ENCODE peak calls at places on chromosomes 2 and 18, in six cellular contexts. R, O, Y, V, F and D are unnamed samples.

GRCh38 chr2:226790006-226790405 is 9.6 kb downstream of the IRS1 start:
- DNase-seq in Y (no peak), V (no peak), O (no peak), R (no peak), F (no peak), D (no peak)

GRCh38 chr2:106581755-106582430 is 94.7 kb downstream of the CD8B2 start:
- DNase-seq in F (peak), V (peak), O (peak), Y (no peak), R (peak), D (peak)

GRCh38 chr2:174719016-174719415 is 45.3 kb downstream of the CHRNA1 start:
- DNase-seq in O (no peak), Y (no peak), V (no peak), R (no peak), F (no peak), D (no peak)

GRCh38 chr2:11416931-11417330 is 49.0 kb downstream of the E2F6 start:
- DNase-seq in F (no peak), V (no peak), R (no peak), Y (no peak), O (no peak), D (no peak)

GRCh38 chr2:223439184-223439583 is 163.0 kb downstream of the SCG2 start:
- DNase-seq in F (no peak), O (no peak), Y (no peak), R (no peak), V (no peak), D (no peak)

GRCh38 chr2:222805591-222806304 is 55.1 kb upstream of the ACSL3 start:
- DNase-seq in V (no peak), R (no peak), Y (no peak), O (no peak), F (no peak), D (no peak)

GRCh38 chr18:79576686-79577351 is 102.8 kb upstream of the CTDP1 start:
- DNase-seq in F (peak), Y (peak), O (peak), R (peak), V (no peak), D (no peak)

GRCh38 chr2:212540356-212540755 is 1.8 kb upstream of the ERBB4 start:
- DNase-seq in R (no peak), O (no peak), V (no peak), F (no peak), Y (no peak), D (no peak)

GRCh38 chr2:195575879-195576391 is 81.1 kb upstream of the SLC39A10 start:
- DNase-seq in V (peak), R (no peak), Y (no peak), F (peak), O (no peak), D (peak)

GRCh38 chr2:52976132-52976949 is 791.3 kb upstream of the CHAC2 start:
- DNase-seq in V (peak), R (peak), O (peak), F (peak), Y (no peak), D (no peak)

GRCh38 chr2:150020937-150021673 is 433.5 kb upstream of the MMADHC start:
- DNase-seq in R (no peak), O (no peak), F (no peak), Y (no peak), V (no peak), D (no peak)

GRCh38 chr2:225091336-225091735 is 49.1 kb upstream of the DOCK10 start:
- DNase-seq in V (peak), F (peak), R (no peak), O (no peak), Y (no peak), D (peak)

GRCh38 chr2:108492364-108492763 is 41.9 kb upstream of the LIMS1 start:
- DNase-seq in O (no peak), R (no peak), Y (no peak), F (peak), V (peak), D (peak)

GRCh38 chr18:13288509-13289138 is 70.1 kb downstream of the LDLRAD4 start:
- DNase-seq in R (no peak), V (no peak), Y (no peak), O (no peak), F (no peak), D (no peak)

GRCh38 chr2:46267616-46268015 is 29.6 kb upstream of the EPAS1 start:
- DNase-seq in O (no peak), V (no peak), Y (no peak), R (no peak), F (peak), D (no peak)

GRCh38 chr2:46258937-46259781 is 38.0 kb upstream of the EPAS1 start:
- DNase-seq in R (no peak), V (no peak), F (no peak), Y (no peak), O (no peak), D (no peak)

GRCh38 chr2:23042176-23042909 is 342.6 kb upstream of the KLHL29 start:
- DNase-seq in Y (no peak), O (no peak), F (no peak), V (no peak), R (no peak), D (no peak)

GRCh38 chr2:240155080-240156025 is 14.9 kb upstream of the OTOS start:
- DNase-seq in R (no peak), Y (no peak), V (no peak), F (peak), O (no peak), D (no peak)

DNA sequence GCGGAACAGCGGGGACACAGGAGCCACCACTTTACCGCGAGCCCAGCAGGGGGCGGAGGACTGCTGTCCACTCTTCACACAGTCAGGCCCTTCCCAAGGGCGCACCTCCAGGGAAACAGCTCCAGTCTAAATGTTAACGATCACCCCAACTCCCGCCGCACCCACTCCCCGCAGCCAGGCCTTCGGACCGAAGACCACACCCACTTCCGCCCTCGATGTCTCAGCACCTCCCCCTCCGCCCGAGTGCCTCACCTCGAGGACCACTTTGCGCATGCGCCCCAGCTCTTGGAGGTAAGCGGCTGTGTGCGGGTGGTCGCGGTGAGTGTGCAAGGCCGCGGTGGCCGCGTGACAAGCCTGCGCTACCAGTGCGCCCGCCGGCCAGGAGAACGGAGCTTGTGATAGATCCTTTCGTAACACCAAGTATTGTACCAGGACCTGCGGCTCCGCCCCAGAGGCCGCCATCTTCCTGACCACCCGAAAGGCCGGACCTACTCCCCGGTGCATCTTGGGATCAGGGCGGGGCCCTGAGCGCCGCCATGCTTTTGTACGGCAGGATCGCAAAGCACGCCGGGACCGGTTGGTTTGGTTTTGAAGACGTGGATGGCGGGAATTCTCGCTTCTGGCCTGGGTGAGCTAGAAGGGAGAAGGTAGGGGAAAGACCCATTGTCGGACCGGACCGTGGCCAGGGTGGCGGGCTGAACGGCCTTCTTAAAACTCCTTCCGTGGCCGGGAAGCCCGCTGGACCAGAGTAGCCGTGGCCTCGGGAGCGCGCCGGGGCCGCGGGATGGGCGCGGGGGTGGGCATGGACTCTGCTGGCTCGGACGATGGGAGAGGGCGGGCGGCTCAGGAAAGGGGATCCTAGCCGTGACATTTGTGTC is at the start of the genes CENPO and PTRHD1:
- DNase-seq in O (peak), F (peak), R (peak), V (peak), Y (peak), D (peak)
- TF ChIP-seq POLR2A in O (peak), F (peak), R (peak), V (peak), Y (peak), D (peak)

GRCh38 chr2:68363731-68364130 is 1.4 kb upstream of the PLEK start:
- DNase-seq in Y (no peak), R (no peak), F (no peak), O (no peak), V (no peak), D (no peak)

GRCh38 chr2:68368657-68369339 is 3.7 kb downstream of the PLEK start:
- DNase-seq in R (no peak), V (no peak), F (peak), Y (no peak), O (no peak), D (peak)

GRCh38 chr2:68367918-68368656 is 3.0 kb downstream of the PLEK start:
- DNase-seq in V (no peak), O (no peak), F (no peak), R (no peak), Y (no peak), D (no peak)

GRCh38 chr2:68365087-68365486 is at the start of gene PLEK:
- DNase-seq in V (no peak), Y (peak), O (peak), F (no peak), R (no peak), D (no peak)

DNA sequence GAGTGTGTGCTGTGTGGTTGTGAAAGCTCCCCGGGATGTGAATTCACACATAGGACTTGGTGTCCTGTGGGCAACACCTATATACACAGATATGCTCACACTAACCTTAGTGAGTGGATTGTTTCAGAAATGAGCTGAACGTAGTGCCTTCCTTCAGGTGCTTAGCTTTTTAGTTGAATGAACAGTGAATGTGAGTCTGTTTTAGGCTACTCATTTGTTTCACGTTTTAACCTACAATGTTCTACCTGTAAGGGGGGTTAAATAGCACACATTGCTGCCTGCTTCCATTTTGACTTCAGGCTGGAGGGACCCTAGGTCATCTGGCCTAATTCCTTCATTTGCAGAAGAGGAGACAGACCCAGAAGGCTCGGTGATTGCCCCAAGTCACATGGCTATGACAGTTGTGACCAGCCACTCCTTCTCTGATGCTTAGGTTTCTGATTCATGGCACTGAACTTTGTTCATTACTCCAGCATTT is 1.0 kb downstream of the PLEK start:
- DNase-seq in O (no peak), R (no peak), F (no peak), Y (no peak), V (no peak), D (no peak)
- TF ChIP-seq POLR2A in O (no peak), R (no peak), F (no peak), Y (no peak), V (no peak), D (no peak)

DNA sequence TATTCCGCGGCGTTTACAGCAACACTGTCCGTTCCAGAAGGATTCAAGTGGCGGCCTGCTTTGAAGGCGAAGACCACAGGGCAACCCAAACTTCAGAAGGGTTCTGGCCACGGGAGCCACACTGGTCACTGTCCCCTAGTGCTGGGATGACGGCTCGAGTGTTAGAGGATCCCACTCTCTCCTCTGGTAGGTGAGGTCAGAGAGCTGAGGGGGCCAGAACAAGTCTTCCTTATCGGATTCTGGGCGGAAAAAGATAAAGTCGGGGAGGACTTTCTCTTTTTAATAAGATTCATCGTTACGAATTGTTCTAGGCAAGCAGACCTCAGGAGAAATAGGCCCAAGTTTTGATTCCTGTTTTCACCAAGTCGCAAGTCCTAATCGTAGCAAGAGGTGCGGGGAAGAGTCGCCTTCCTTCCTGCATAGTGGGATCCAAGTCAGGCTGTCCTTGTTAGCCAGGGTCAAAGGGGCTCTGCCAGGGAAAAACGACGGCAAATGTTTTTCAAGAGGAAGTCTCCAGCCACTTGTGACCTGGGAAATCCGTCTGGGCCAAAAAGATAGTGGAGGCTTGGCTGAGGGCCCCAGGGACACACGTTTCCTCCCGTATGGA is 862 bp upstream of the MYL12A start:
- DNase-seq in Y (no peak), O (peak), F (no peak), R (no peak), V (no peak), D (no peak)
- TF ChIP-seq POLR2A in Y (no peak), O (peak), F (no peak), R (no peak), V (no peak), D (no peak)

GRCh38 chr2:241501099-241501541 is 7.3 kb downstream of the STK25 start:
- DNase-seq in Y (no peak), V (no peak), R (no peak), F (no peak), O (no peak), D (no peak)
- TF ChIP-seq POLR2A in Y (no peak), V (no peak), R (no peak), F (no peak), O (no peak), D (no peak)

DNA sequence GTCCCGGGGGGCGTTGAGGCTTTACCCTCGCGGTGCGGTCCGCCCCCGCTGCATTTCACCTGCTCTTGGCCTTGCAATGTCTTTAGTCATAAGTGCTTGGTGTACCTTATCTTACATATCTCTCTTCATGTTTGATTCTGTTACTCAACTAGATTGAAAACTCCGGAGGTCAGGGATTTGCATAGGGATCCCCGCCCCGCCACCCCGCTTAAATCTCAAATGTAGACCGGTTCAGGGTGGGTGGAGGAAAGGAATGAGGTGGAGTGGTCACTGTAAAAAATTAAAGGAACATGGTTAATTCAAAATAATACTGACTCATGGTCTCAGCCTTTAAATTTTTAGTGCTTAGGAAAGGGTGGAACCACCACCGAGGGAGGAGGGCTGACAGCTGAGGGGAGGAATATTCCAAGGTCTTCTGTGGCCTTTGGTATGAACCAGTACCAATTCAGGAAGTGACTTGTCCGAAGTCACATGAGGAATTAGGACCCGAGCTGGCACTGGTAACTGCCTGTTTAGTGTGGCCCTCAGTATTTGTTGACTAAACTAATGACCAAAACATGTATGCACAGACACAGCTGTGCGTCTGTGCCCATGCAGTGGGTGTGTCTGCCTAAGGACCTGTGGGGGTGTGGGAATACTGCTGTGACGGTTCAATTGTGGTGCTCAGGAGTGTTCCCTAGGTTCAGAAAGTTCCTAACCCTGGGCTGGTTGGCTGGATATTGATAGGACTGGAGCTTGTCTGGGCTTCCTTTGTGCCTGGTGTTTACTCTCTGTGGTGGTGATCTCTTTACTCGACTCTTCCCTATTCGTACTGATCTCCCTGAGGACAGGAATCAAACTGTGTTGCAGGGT is 1.0 kb downstream of the PLEKHB2 start:
- DNase-seq in O (peak), Y (no peak), F (peak), R (no peak), V (peak), D (no peak)
- TF ChIP-seq POLR2A in O (peak), Y (no peak), F (no peak), R (no peak), V (no peak), D (no peak)

DNA sequence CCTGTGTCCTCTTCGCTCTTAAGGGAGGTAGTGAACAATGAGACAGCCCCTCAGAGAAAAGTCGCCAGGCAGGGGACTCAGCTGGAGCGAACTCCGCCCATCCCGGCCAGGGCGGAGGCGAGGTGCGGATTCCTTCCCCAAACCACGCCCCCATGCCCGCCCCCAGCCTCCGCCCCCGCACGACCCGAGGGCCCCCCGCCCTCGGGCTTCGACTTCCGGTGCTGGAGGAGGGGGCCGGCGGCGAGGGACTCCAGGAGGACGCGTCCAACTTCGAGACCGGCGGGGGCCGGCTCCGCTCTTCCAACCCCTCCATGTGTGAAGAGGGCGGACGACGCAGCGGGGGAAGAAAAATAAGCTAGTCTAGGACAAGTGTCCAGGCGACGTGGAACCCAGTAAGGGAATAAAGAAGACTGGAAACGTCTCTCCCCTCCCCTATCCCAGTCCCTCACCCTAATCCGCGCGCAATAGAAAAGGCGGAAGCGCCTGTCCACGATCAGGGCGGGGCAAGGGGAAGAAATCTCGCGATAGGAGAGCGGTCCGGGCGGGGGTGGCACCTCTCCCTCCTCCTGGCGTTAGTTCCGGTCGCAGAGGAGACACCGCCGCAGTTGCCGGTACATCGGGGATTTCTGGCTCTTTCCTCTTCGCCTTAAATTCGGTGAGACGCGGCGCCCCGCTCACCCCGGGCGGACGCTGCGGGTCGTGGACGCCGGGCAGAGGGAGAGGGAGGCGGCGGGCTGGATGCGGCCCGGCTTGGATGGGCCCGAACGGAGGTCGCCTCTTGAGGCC is at the start of gene BZW1:
- DNase-seq in O (peak), V (peak), Y (peak), R (peak), F (peak), D (peak)
- TF ChIP-seq POLR2A in O (peak), V (peak), Y (peak), R (peak), F (peak), D (peak)

DNA sequence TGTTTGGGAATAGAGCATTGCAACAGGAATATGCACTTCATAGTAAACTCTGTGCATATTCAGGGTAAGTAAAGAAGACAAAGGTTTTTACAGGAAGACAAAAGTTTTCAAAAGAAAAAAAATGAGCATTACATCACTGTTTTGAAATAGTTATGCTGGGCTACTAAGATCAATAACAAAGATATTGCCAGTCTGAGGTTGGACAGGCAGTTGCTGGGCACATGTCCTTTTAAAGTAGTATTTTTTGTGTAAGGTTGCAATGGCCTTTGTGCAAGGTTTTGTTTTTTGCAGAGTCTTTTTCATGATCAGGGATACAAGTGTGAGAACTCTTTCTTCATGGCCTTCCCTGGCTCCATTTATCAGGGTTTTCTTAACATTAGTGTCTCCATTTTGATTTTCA is 16.2 kb downstream of the IL1B start:
- DNase-seq in O (no peak), R (no peak), Y (no peak), V (no peak), F (no peak), D (no peak)
- TF ChIP-seq POLR2A in O (no peak), R (no peak), Y (no peak), V (no peak), F (no peak), D (no peak)